ENCODE peak calls at places on chromosomes 1 and 21, in seven cellular contexts. U, I, G, A, Y, V and W are unnamed samples.

GRCh38 chr1:4425892-4426291 is 228.5 kb upstream of the AJAP1 start:
- DNase-seq in U (no peak), I (peak), G (no peak), A (no peak), Y (no peak), V (peak), W (no peak)

GRCh38 chr1:96362623-96363022 is 359.0 kb upstream of the PTBP2 start:
- DNase-seq in U (no peak), I (peak), G (no peak), A (no peak), Y (no peak), V (no peak), W (peak)

GRCh38 chr1:58116284-58116683 is 430.2 kb downstream of the OMA1 start:
- DNase-seq in U (no peak), I (no peak), G (no peak), A (no peak), Y (no peak), V (no peak), W (peak)

GRCh38 chr1:12387641-12388040 is 157.8 kb downstream of the VPS13D start:
- DNase-seq in U (no peak), I (peak), G (no peak), A (no peak), Y (no peak), V (no peak), W (no peak)

GRCh38 chr1:43348343-43348808 is 10.4 kb upstream of the CDC20 start:
- DNase-seq in U (no peak), I (no peak), G (peak), A (no peak), Y (no peak), V (no peak), W (no peak)

GRCh38 chr1:217812175-217812574 is 181.0 kb downstream of the SPATA17 start:
- DNase-seq in U (no peak), I (no peak), G (no peak), A (no peak), Y (no peak), V (no peak), W (no peak)

GRCh38 chr21:45073301-45074047 is 906 bp upstream of the ADARB1 start:
- DNase-seq in U (no peak), I (peak), G (peak), A (no peak), Y (no peak), V (peak), W (no peak)

GRCh38 chr1:162420120-162420519 is 8.2 kb upstream of the SH2D1B start:
- DNase-seq in U (no peak), I (no peak), G (no peak), A (no peak), Y (no peak), V (no peak), W (no peak)

GRCh38 chr1:27555700-27556424 is 48.1 kb downstream of the AHDC1 start:
- DNase-seq in U (peak), I (peak), G (no peak), A (peak), Y (no peak), V (peak), W (no peak)

GRCh38 chr1:11960710-11961109 is 19.5 kb upstream of the MFN2 start:
- DNase-seq in U (no peak), I (peak), G (no peak), A (no peak), Y (no peak), V (no peak), W (no peak)

GRCh38 chr1:241641748-241642592 is 1.8 kb upstream of the CHML start:
- DNase-seq in U (no peak), I (no peak), G (no peak), A (no peak), Y (no peak), V (no peak), W (peak)

GRCh38 chr1:66809736-66810326 is 8.8 kb upstream of the INSL5 start:
- DNase-seq in U (no peak), I (no peak), G (no peak), A (no peak), Y (no peak), V (no peak), W (peak)

GRCh38 chr1:162165528-162165927 is 96.0 kb downstream of the NOS1AP start:
- DNase-seq in U (no peak), I (no peak), G (no peak), A (no peak), Y (no peak), V (no peak), W (no peak)

GRCh38 chr1:71706030-71706671 is 576.2 kb downstream of the NEGR1 start:
- DNase-seq in U (no peak), I (peak), G (no peak), A (no peak), Y (no peak), V (no peak), W (no peak)

GRCh38 chr1:160829766-160830165 is 32.9 kb downstream of the CD244 start:
- DNase-seq in U (no peak), I (no peak), G (no peak), A (no peak), Y (no peak), V (no peak), W (no peak)

GRCh38 chr1:227411066-227411465 is 92.8 kb upstream of the CDC42BPA start:
- DNase-seq in U (no peak), I (no peak), G (no peak), A (no peak), Y (no peak), V (no peak), W (no peak)

GRCh38 chr1:159000627-159001026 is 9.1 kb upstream of the IFI16 start:
- DNase-seq in U (peak), I (no peak), G (peak), A (peak), Y (no peak), V (peak), W (peak)

GRCh38 chr1:12745126-12745991 is 641 bp upstream of the CFAP107 start:
- DNase-seq in U (no peak), I (no peak), G (no peak), A (no peak), Y (no peak), V (no peak), W (no peak)

GRCh38 chr1:108865316-108865910 is 8.5 kb upstream of the AKNAD1 start:
- DNase-seq in U (no peak), I (no peak), G (no peak), A (no peak), Y (no peak), V (no peak), W (no peak)

GRCh38 chr1:60952566-60953215 is 129.7 kb upstream of the NFIA start:
- DNase-seq in U (no peak), I (no peak), G (peak), A (no peak), Y (no peak), V (no peak), W (no peak)

GRCh38 chr21:38170705-38171682 is 85.8 kb upstream of the KCNJ15 start:
- DNase-seq in U (no peak), I (no peak), G (no peak), A (no peak), Y (no peak), V (no peak), W (peak)

GRCh38 chr1:109889094-109889493 is 21.6 kb upstream of the CSF1 start:
- DNase-seq in U (no peak), I (no peak), G (no peak), A (no peak), Y (no peak), V (no peak), W (no peak)

GRCh38 chr1:27601771-27602509 is 2.0 kb downstream of the AHDC1 start:
- DNase-seq in U (peak), I (peak), G (no peak), A (peak), Y (no peak), V (peak), W (peak)

GRCh38 chr1:27935721-27936120 is 921 bp downstream of the SMPDL3B start:
- DNase-seq in U (no peak), I (no peak), G (no peak), A (no peak), Y (no peak), V (no peak), W (no peak)

GRCh38 chr1:115168026-115168425 is 78.7 kb upstream of the TSPAN2 start:
- DNase-seq in U (no peak), I (no peak), G (no peak), A (no peak), Y (no peak), V (no peak), W (peak)

GRCh38 chr1:210003501-210003900 is 65.5 kb downstream of the SYT14 start:
- DNase-seq in U (no peak), I (no peak), G (no peak), A (no peak), Y (no peak), V (no peak), W (no peak)

GRCh38 chr1:182631058-182631677 is 27.0 kb upstream of the RGS16 start:
- DNase-seq in U (no peak), I (no peak), G (no peak), A (no peak), Y (no peak), V (no peak), W (no peak)

GRCh38 chr1:41870076-41870562 is 48.6 kb downstream of the HIVEP3 start:
- DNase-seq in U (no peak), I (peak), G (no peak), A (no peak), Y (no peak), V (no peak), W (peak)

GRCh38 chr1:10188133-10188532 is 22.2 kb upstream of the KIF1B start:
- DNase-seq in U (no peak), I (no peak), G (no peak), A (no peak), Y (no peak), V (no peak), W (no peak)

GRCh38 chr1:8078176-8078671 is 52.1 kb upstream of the ERRFI1 start:
- DNase-seq in U (no peak), I (no peak), G (no peak), A (no peak), Y (no peak), V (no peak), W (peak)

GRCh38 chr1:20280906-20281305 is 9.8 kb upstream of the VWA5B1 start:
- DNase-seq in U (no peak), I (no peak), G (no peak), A (no peak), Y (no peak), V (no peak), W (no peak)

GRCh38 chr1:169584483-169585144 is 1.7 kb downstream of the F5 start:
- DNase-seq in U (no peak), I (peak), G (no peak), A (no peak), Y (no peak), V (no peak), W (peak)

GRCh38 chr1:54191525-54191924 is 8.3 kb downstream of the CYB5RL start:
- DNase-seq in U (no peak), I (no peak), G (no peak), A (no peak), Y (no peak), V (no peak), W (no peak)

GRCh38 chr1:78437941-78438340 is 52.8 kb upstream of the PTGFR start:
- DNase-seq in U (no peak), I (no peak), G (no peak), A (no peak), Y (no peak), V (no peak), W (no peak)

GRCh38 chr1:209756608-209757445 is 974 bp downstream of the TRAF3IP3 start:
- DNase-seq in U (no peak), I (peak), G (no peak), A (no peak), Y (no peak), V (no peak), W (no peak)

GRCh38 chr1:207049974-207050391 is 1.0 kb downstream of the YOD1 start:
- DNase-seq in U (no peak), I (peak), G (peak), A (no peak), Y (peak), V (peak), W (peak)